ENCODE peak calls at places on chromosome 15, in nine cellular contexts. O is GM23338; C is iPS DF 6.9; Q is astrocyte; G is heart left ventricle; Y is lung; V is adrenal gland; E is AG04450; T is CD4-positive, CD25-positive, alpha-beta regulatory T cell. H is an unnamed sample.

GRCh38 chr15:90362936-90363212 is 10.8 kb downstream of the ZNF774 start:
- DNase-seq in T (no peak), C (no peak), Q (peak), Y (no peak), E (peak), O (no peak), G (no peak), V (peak), H (peak)

GRCh38 chr15:67838789-67839332 is 984 bp downstream of the RNU6-1 start:
- DNase-seq in E (no peak), Q (no peak), O (peak), T (no peak), Y (peak), C (no peak), G (peak), V (peak), H (peak)

GRCh38 chr15:39578851-39579486 is 1.9 kb upstream of the THBS1 start:
- DNase-seq in G (no peak), V (no peak), E (no peak), T (no peak), Q (no peak), O (peak), Y (no peak), C (no peak), H (no peak)

GRCh38 chr15:101063212-101063611 is 144.1 kb downstream of the LRRK1 start:
- DNase-seq in G (peak), E (no peak), Y (no peak), Q (no peak), V (no peak), O (no peak), C (no peak), T (no peak), H (no peak)

GRCh38 chr15:100052716-100053475 is 288.9 kb downstream of the ADAMTS17 start:
- DNase-seq in G (no peak), E (no peak), V (no peak), T (no peak), Y (no peak), Q (no peak), O (no peak), C (no peak), H (no peak)

GRCh38 chr15:62875626-62876021 is 166.9 kb upstream of the TPM1 start:
- DNase-seq in V (no peak), T (no peak), O (no peak), E (no peak), Y (no peak), C (no peak), Q (no peak), G (no peak), H (no peak)

GRCh38 chr15:43009206-43009605 is 88.6 kb upstream of the TTBK2 start:
- DNase-seq in G (no peak), Q (no peak), O (no peak), T (no peak), V (no peak), E (no peak), C (no peak), Y (no peak), H (no peak)

GRCh38 chr15:83046558-83047127 is 20.4 kb downstream of the BTBD1 start:
- DNase-seq in V (no peak), C (no peak), T (no peak), G (no peak), Y (no peak), O (no peak), E (no peak), Q (peak), H (no peak)

GRCh38 chr15:77846360-77846759 is 213.6 kb upstream of the LINGO1 start:
- DNase-seq in E (no peak), T (no peak), G (no peak), C (no peak), V (no peak), O (no peak), Q (peak), Y (no peak), H (no peak)

GRCh38 chr15:59223736-59224135 is 17.1 kb downstream of the LDHAL6B start:
- DNase-seq in G (no peak), V (no peak), Y (no peak), E (no peak), C (no peak), Q (no peak), O (no peak), T (no peak), H (no peak)

GRCh38 chr15:99435761-99436346 is 129.9 kb upstream of the MEF2A start:
- DNase-seq in E (no peak), Y (no peak), O (no peak), C (no peak), T (no peak), Q (no peak), G (no peak), V (no peak), H (peak)

GRCh38 chr15:86690566-86690965 is 610.9 kb downstream of the AGBL1 start:
- DNase-seq in G (no peak), E (no peak), Y (no peak), O (peak), V (no peak), C (no peak), T (no peak), Q (peak), H (no peak)

GRCh38 chr15:59191855-59192237 is 14.8 kb upstream of the LDHAL6B start:
- DNase-seq in V (no peak), E (peak), G (no peak), C (no peak), Q (peak), Y (no peak), O (no peak), T (no peak), H (no peak)

GRCh38 chr15:97501291-97501690 is 459.2 kb upstream of the ARRDC4 start:
- DNase-seq in C (no peak), Q (no peak), T (no peak), Y (no peak), G (no peak), E (no peak), O (no peak), V (no peak), H (no peak)

GRCh38 chr15:64751464-64751863 is 23.9 kb downstream of the RBPMS2 start:
- DNase-seq in T (no peak), G (no peak), Y (no peak), O (peak), E (no peak), C (no peak), Q (no peak), V (no peak), H (no peak)

GRCh38 chr15:99108993-99109392 is 4.1 kb downstream of the SYNM start:
- DNase-seq in Y (no peak), T (no peak), E (no peak), Q (no peak), G (no peak), V (no peak), C (no peak), O (no peak), H (no peak)

GRCh38 chr15:31080618-31081017 is 20.9 kb downstream of the TRPM1 start:
- DNase-seq in E (no peak), O (peak), G (peak), V (peak), Y (no peak), T (no peak), Q (no peak), C (no peak), H (peak)

GRCh38 chr15:49558924-49559323 is 61.7 kb downstream of the FAM227B start:
- DNase-seq in O (no peak), C (no peak), E (no peak), Q (no peak), G (no peak), V (no peak), Y (no peak), T (no peak), H (no peak)

GRCh38 chr15:31128919-31129768 is 27.6 kb upstream of the TRPM1 start:
- DNase-seq in Q (no peak), Y (peak), V (peak), T (peak), E (peak), C (peak), G (peak), O (peak), H (peak)

GRCh38 chr15:28899061-28899738 is 13.4 kb downstream of the APBA2 start:
- DNase-seq in Q (no peak), G (no peak), Y (no peak), T (no peak), C (no peak), V (no peak), O (no peak), E (no peak), H (no peak)

GRCh38 chr15:59522988-59523461 is 85.0 kb downstream of the FAM81A start:
- DNase-seq in O (peak), V (no peak), G (no peak), Q (no peak), C (no peak), T (no peak), Y (no peak), E (no peak), H (peak)

GRCh38 chr15:72784233-72784876 is 797 bp upstream of the ADPGK start:
- DNase-seq in O (peak), G (no peak), V (peak), Q (peak), Y (peak), E (peak), T (no peak), C (no peak), H (peak)

GRCh38 chr15:54960266-54960665 is 236.5 kb downstream of the RSL24D1 start:
- DNase-seq in T (no peak), V (no peak), E (no peak), C (no peak), Q (no peak), O (no peak), G (no peak), Y (no peak), H (no peak)

DNA sequence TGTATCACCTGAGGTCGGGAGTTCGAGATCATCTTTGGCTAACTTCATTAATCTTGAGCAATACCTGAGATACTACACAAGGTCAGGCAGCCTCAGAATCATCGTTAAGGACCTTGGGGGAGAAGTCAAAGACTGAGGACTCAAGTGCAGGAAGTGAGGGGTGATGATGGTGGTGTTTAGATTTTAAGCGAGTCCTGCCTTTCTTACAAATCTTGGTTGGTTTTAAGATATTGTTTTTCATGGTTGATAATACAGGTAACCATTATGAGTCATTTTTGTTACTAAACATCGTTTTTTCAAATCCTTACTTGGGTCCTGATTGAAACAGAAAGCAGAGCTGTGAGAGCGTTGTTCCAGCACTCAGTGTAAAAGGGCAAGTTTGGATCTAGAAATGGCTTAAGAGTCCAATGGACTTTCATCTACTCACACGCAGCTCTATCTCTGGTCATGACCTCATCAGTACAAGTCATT is 4.1 kb downstream of the RASGRP1 start:
- DNase-seq in E (no peak), C (no peak), G (no peak), O (no peak), V (no peak), Y (no peak), Q (no peak), T (peak), H (no peak)
- H3K4me3 ChIP-seq in E (no peak), C (no peak), G (no peak), O (no peak), V (no peak), Y (no peak), Q (no peak), T (peak), H (no peak)

DNA sequence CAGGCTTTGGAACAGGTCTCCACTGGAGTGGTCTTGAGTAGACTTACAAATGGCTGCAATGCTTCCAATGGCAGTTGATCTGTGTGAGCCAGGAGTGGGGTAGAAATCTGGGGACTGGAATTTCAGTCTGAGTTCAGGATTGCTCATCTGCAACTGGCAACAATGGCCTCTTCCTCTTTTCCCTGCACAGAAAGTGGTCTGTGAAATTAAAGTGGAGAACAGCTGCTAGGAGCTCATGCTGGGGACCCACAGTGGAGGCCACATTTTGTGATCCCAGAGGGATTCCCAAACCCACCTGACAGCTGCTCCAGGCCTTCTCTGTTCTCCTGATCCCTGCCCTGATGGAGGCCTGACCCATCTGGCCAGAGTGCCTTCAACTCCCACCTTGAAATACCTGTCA is 49.6 kb downstream of the CEMIP start:
- DNase-seq in Q (no peak), C (no peak), Y (no peak), O (no peak), G (no peak), T (no peak), V (no peak), E (no peak), H (no peak)
- H3K27ac ChIP-seq in Q (no peak), C (no peak), Y (no peak), O (no peak), G (no peak), T (no peak), V (no peak), E (no peak), H (no peak)

GRCh38 chr15:70853270-70853854 is 595 bp downstream of the LARP6 start:
- DNase-seq in T (no peak), C (no peak), E (no peak), G (peak), Q (peak), Y (no peak), V (peak), O (peak), H (no peak)
- H3K4me3 ChIP-seq in T (no peak), C (peak), E (peak), G (peak), Q (peak), Y (peak), V (peak), O (peak), H (peak)

GRCh38 chr15:45112143-45112591 is 1.8 kb downstream of the DUOX2 start:
- DNase-seq in T (no peak), O (peak), E (no peak), Y (no peak), G (no peak), V (no peak), Q (no peak), C (no peak), H (no peak)
- H3K27ac ChIP-seq in T (no peak), O (no peak), E (no peak), Y (no peak), G (no peak), V (no peak), Q (no peak), C (no peak), H (no peak)

GRCh38 chr15:92914768-92915221 is 14.7 kb downstream of the CHD2 start:
- DNase-seq in V (no peak), E (no peak), Y (no peak), Q (no peak), C (no peak), G (no peak), T (no peak), O (no peak), H (no peak)
- H3K4me3 ChIP-seq in V (peak), E (no peak), Y (no peak), Q (no peak), C (no peak), G (no peak), T (peak), O (no peak), H (no peak)

GRCh38 chr15:89326316-89326715 is 8.3 kb downstream of the POLG start:
- DNase-seq in O (no peak), C (no peak), T (no peak), Y (no peak), V (no peak), E (no peak), G (no peak), Q (no peak), H (no peak)
- H3K27ac ChIP-seq in O (no peak), C (no peak), T (no peak), Y (no peak), V (no peak), E (no peak), G (no peak), Q (no peak), H (no peak)

DNA sequence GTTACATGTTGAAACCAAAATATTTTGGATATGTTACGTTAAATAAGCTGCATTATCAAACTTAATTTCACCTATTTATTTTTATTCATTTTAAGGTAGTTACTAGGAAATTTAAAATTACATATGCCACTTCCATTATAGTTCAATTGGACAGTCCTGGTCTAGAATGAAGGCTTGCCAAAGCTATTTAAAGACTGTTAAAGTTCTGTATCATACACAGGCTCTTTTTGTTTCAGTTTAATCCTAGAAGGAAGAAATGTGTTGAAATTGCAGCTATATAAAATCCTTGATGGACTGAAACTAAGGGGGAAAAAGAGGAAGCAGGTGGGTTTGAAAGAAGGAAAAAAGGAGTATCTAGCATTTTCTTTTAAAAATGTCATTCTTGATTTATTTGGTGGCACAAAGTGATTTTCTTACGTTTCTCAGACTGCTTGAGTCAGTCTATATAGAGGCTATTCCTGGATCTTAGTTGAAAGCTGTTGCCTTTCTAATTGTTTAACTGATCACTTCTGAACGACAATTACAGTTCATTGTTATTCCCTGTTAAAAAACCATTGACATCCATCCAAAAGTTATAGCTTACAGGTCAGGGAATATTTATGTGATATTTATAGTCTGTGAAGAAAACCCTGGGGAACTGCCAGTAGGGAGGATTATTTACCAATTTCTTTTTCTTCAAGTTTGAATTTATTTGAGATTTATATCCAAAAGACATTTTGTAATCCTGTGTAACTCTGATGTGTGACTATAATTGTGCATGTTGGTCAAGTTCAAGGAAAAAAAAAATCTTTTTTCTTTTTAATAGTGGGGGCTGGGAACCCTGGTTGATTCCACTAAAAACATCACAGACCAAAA is 194.9 kb downstream of the RORA start:
- DNase-seq in O (no peak), G (no peak), E (no peak), V (no peak), T (no peak), C (no peak), Q (no peak), Y (no peak), H (no peak)
- H3K4me3 ChIP-seq in O (no peak), G (peak), E (no peak), V (no peak), T (no peak), C (no peak), Q (no peak), Y (no peak), H (no peak)

GRCh38 chr15:91865903-91866302 is 12.4 kb downstream of the SLCO3A1 start:
- DNase-seq in G (no peak), C (no peak), Y (no peak), V (no peak), E (no peak), T (no peak), Q (peak), O (no peak), H (no peak)

GRCh38 chr15:91865486-91865885 is 12.0 kb downstream of the SLCO3A1 start:
- DNase-seq in Y (no peak), C (no peak), T (no peak), G (no peak), O (no peak), Q (no peak), E (no peak), V (no peak), H (no peak)

GRCh38 chr15:91866371-91866905 is 12.9 kb downstream of the SLCO3A1 start:
- DNase-seq in G (peak), Y (no peak), T (no peak), C (no peak), O (no peak), V (no peak), E (no peak), Q (peak), H (no peak)

GRCh38 chr15:91866971-91867372 is 13.5 kb downstream of the SLCO3A1 start:
- DNase-seq in T (no peak), C (no peak), G (peak), Y (peak), V (peak), O (no peak), Q (no peak), E (no peak), H (no peak)

DNA sequence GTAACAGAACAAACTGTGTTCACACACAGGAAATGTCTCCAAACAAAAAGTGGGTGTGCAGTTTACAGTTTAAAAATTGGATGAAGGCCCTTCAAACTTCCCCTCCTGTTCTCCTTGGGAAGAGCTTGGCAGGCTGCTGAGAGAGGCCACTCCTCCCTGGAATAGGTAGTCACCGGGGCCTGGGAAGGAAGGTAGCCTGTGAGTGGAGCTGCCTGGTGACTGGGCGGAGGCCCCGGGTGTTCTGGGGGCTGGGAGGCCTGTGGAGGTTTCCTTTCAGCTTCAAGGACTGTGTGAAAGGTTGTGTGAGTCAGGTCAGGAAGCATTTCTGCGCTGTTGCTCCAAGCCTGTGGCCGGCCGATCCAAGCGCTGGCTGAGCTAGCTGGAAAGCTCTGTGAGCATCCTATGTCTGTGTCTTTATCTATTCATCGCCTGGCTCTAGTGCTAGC is 14.1 kb downstream of the SLCO3A1 start:
- DNase-seq in E (peak), T (no peak), C (no peak), G (peak), O (peak), Y (peak), V (peak), Q (peak), H (peak)
- H3K27ac ChIP-seq in E (peak), T (no peak), C (no peak), G (peak), O (no peak), Y (peak), V (peak), Q (no peak), H (peak)

GRCh38 chr15:69071265-69071664 is 56.8 kb downstream of the NOX5 start:
- DNase-seq in C (no peak), Y (no peak), E (no peak), O (no peak), T (no peak), V (no peak), Q (no peak), G (no peak), H (no peak)

GRCh38 chr15:69074843-69075224 is 60.3 kb downstream of the NOX5 start:
- DNase-seq in C (no peak), Y (no peak), V (no peak), G (no peak), Q (no peak), O (peak), T (no peak), E (no peak), H (no peak)

GRCh38 chr15:69075467-69075866 is 61.0 kb downstream of the NOX5 start:
- DNase-seq in T (no peak), C (no peak), O (no peak), Q (no peak), E (no peak), V (no peak), Y (no peak), G (no peak), H (no peak)

GRCh38 chr15:69078638-69079037 is 64.1 kb downstream of the NOX5 start:
- DNase-seq in O (no peak), Q (no peak), C (no peak), V (no peak), Y (no peak), G (no peak), E (no peak), T (no peak), H (no peak)

GRCh38 chr15:69074011-69074842 is 59.7 kb downstream of the NOX5 start:
- DNase-seq in E (no peak), Q (peak), O (peak), C (no peak), Y (peak), V (peak), T (no peak), G (peak), H (peak)
- H3K4me3 ChIP-seq in E (peak), Q (peak), O (peak), C (peak), Y (peak), V (peak), T (peak), G (peak), H (peak)

GRCh38 chr15:45023659-45024320 is 795 bp downstream of the SORD start:
- DNase-seq in V (peak), G (no peak), E (no peak), O (peak), T (no peak), C (no peak), Y (no peak), Q (no peak), H (no peak)
- H3K27ac ChIP-seq in V (peak), G (peak), E (peak), O (no peak), T (no peak), C (no peak), Y (peak), Q (no peak), H (peak)